ENCODE peak calls at places on chromosomes 11 and 22, in eight cellular contexts. One of them, this sample, is unnamed.

GRCh38 chr11:37597776-37598175 is 999.7 kb upstream of the RAG2 start:
- DNase-seq in PC-9: no peak
- DNase-seq in fibroblast of lung: no peak
- DNase-seq in astrocyte of the cerebellum: no peak
- DNase-seq in omental fat pad: no peak
- DNase-seq in transverse colon: no peak
- DNase-seq in cardiac muscle cell: no peak
- DNase-seq in neural crest cell: no peak
- DNase-seq in this sample: no peak

GRCh38 chr22:19632671-19633148 is 81.6 kb upstream of the SEPTIN5 start:
- DNase-seq in PC-9: no peak
- DNase-seq in fibroblast of lung: peak
- DNase-seq in astrocyte of the cerebellum: no peak
- DNase-seq in omental fat pad: no peak
- DNase-seq in transverse colon: no peak
- DNase-seq in cardiac muscle cell: no peak
- DNase-seq in neural crest cell: no peak
- DNase-seq in this sample: peak

GRCh38 chr22:50665212-50665611 is 7.4 kb upstream of the SHANK3 start:
- DNase-seq in PC-9: no peak
- DNase-seq in fibroblast of lung: no peak
- DNase-seq in astrocyte of the cerebellum: no peak
- DNase-seq in omental fat pad: no peak
- DNase-seq in transverse colon: no peak
- DNase-seq in cardiac muscle cell: no peak
- DNase-seq in neural crest cell: no peak
- DNase-seq in this sample: no peak

GRCh38 chr11:80097146-80097545 is 656.3 kb upstream of the TENM4 start:
- DNase-seq in PC-9: peak
- DNase-seq in fibroblast of lung: no peak
- DNase-seq in astrocyte of the cerebellum: no peak
- DNase-seq in omental fat pad: no peak
- DNase-seq in transverse colon: no peak
- DNase-seq in cardiac muscle cell: no peak
- DNase-seq in neural crest cell: no peak
- DNase-seq in this sample: no peak

GRCh38 chr11:57438345-57439280 is 11.7 kb upstream of the SLC43A3 start:
- DNase-seq in PC-9: no peak
- DNase-seq in fibroblast of lung: no peak
- DNase-seq in astrocyte of the cerebellum: no peak
- DNase-seq in omental fat pad: no peak
- DNase-seq in transverse colon: no peak
- DNase-seq in cardiac muscle cell: no peak
- DNase-seq in neural crest cell: no peak
- DNase-seq in this sample: no peak

GRCh38 chr11:115390441-115390840 is 113.8 kb downstream of the CADM1 start:
- DNase-seq in PC-9: no peak
- DNase-seq in fibroblast of lung: no peak
- DNase-seq in astrocyte of the cerebellum: no peak
- DNase-seq in omental fat pad: no peak
- DNase-seq in transverse colon: no peak
- DNase-seq in cardiac muscle cell: no peak
- DNase-seq in neural crest cell: no peak
- DNase-seq in this sample: no peak

GRCh38 chr22:24894220-24894975 is 52.1 kb downstream of the LHFPL7 start:
- DNase-seq in PC-9: peak
- DNase-seq in fibroblast of lung: peak
- DNase-seq in astrocyte of the cerebellum: peak
- DNase-seq in omental fat pad: peak
- DNase-seq in transverse colon: peak
- DNase-seq in cardiac muscle cell: peak
- DNase-seq in neural crest cell: no peak
- DNase-seq in this sample: no peak

GRCh38 chr11:74611369-74611861 is 19.0 kb downstream of the POLD3 start:
- DNase-seq in PC-9: no peak
- DNase-seq in fibroblast of lung: peak
- DNase-seq in astrocyte of the cerebellum: peak
- DNase-seq in omental fat pad: no peak
- DNase-seq in transverse colon: no peak
- DNase-seq in cardiac muscle cell: peak
- DNase-seq in neural crest cell: no peak
- DNase-seq in this sample: no peak

GRCh38 chr11:5505363-5506048 is 4.3 kb downstream of the UBQLN3 start:
- DNase-seq in PC-9: no peak
- DNase-seq in fibroblast of lung: no peak
- DNase-seq in astrocyte of the cerebellum: no peak
- DNase-seq in omental fat pad: no peak
- DNase-seq in transverse colon: no peak
- DNase-seq in cardiac muscle cell: no peak
- DNase-seq in neural crest cell: no peak
- DNase-seq in this sample: no peak

GRCh38 chr11:117097567-117098268 is 510 bp downstream of the SIK3 start:
- DNase-seq in PC-9: peak
- DNase-seq in fibroblast of lung: no peak
- DNase-seq in astrocyte of the cerebellum: no peak
- DNase-seq in omental fat pad: no peak
- DNase-seq in transverse colon: peak
- DNase-seq in cardiac muscle cell: no peak
- DNase-seq in neural crest cell: no peak
- DNase-seq in this sample: peak

GRCh38 chr11:117096973-117097566 is 1.2 kb downstream of the SIK3 start:
- DNase-seq in PC-9: no peak
- DNase-seq in fibroblast of lung: no peak
- DNase-seq in astrocyte of the cerebellum: no peak
- DNase-seq in omental fat pad: no peak
- DNase-seq in transverse colon: no peak
- DNase-seq in cardiac muscle cell: no peak
- DNase-seq in neural crest cell: no peak
- DNase-seq in this sample: no peak

GRCh38 chr11:117099681-117100080 is 1.5 kb upstream of the SIK3 start:
- DNase-seq in PC-9: no peak
- DNase-seq in fibroblast of lung: no peak
- DNase-seq in astrocyte of the cerebellum: no peak
- DNase-seq in omental fat pad: no peak
- DNase-seq in transverse colon: no peak
- DNase-seq in cardiac muscle cell: no peak
- DNase-seq in neural crest cell: no peak
- DNase-seq in this sample: no peak

GRCh38 chr11:117096140-117096972 is 1.9 kb downstream of the SIK3 start:
- DNase-seq in PC-9: no peak
- DNase-seq in fibroblast of lung: no peak
- DNase-seq in astrocyte of the cerebellum: no peak
- DNase-seq in omental fat pad: no peak
- DNase-seq in transverse colon: peak
- DNase-seq in cardiac muscle cell: no peak
- DNase-seq in neural crest cell: peak
- DNase-seq in this sample: no peak

GRCh38 chr11:117098269-117099231 is at the start of gene SIK3:
- DNase-seq in PC-9: peak
- DNase-seq in fibroblast of lung: peak
- DNase-seq in astrocyte of the cerebellum: peak
- DNase-seq in omental fat pad: peak
- DNase-seq in transverse colon: peak
- DNase-seq in cardiac muscle cell: peak
- DNase-seq in neural crest cell: peak
- DNase-seq in this sample: peak
- TF ChIP-seq CTCF in PC-9: peak
- TF ChIP-seq CTCF in fibroblast of lung: peak
- TF ChIP-seq CTCF in astrocyte of the cerebellum: peak
- TF ChIP-seq CTCF in omental fat pad: no peak
- TF ChIP-seq CTCF in transverse colon: peak
- TF ChIP-seq CTCF in cardiac muscle cell: peak
- TF ChIP-seq CTCF in neural crest cell: peak
- TF ChIP-seq CTCF in this sample: peak

GRCh38 chr11:108498046-108498815 is at the start of gene POGLUT3:
- DNase-seq in PC-9: peak
- DNase-seq in fibroblast of lung: peak
- DNase-seq in astrocyte of the cerebellum: no peak
- DNase-seq in omental fat pad: no peak
- DNase-seq in transverse colon: peak
- DNase-seq in cardiac muscle cell: peak
- DNase-seq in neural crest cell: peak
- DNase-seq in this sample: peak
- TF ChIP-seq CTCF in PC-9: no peak
- TF ChIP-seq CTCF in fibroblast of lung: no peak
- TF ChIP-seq CTCF in astrocyte of the cerebellum: peak
- TF ChIP-seq CTCF in omental fat pad: no peak
- TF ChIP-seq CTCF in transverse colon: no peak
- TF ChIP-seq CTCF in cardiac muscle cell: no peak
- TF ChIP-seq CTCF in neural crest cell: no peak
- TF ChIP-seq CTCF in this sample: no peak

DNA sequence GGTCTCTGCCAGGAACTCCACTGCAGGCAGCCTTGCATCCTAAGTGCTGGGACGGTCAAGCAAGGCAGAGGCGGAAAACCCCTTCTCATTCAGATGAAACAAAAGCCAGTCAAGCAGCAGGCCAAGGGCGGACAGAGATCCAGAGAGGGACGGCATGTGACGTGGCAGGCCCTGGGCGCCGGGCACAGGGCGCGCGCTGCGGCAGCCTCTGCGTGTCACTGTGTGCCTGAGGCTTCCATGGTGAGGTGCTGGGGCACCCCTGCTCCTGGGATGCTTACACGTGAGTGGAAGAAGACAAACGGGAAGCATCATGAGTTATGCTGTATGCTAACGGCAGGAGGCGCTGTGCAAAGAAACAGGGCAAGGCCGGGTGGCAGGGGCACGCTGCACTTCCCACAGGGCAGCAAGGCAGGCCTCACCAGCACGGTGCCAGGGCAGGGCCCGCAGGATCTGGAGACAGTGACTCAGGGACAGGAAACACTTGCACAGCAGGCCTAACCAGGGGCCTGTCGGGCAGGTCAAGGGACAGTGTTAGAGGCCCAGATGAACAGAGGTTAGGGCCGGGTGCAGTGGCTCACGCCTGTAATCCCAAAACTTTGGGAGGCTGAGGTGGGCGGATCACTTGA is 6.1 kb downstream of the TOLLIP start:
- DNase-seq in PC-9: peak
- DNase-seq in fibroblast of lung: peak
- DNase-seq in astrocyte of the cerebellum: no peak
- DNase-seq in omental fat pad: no peak
- DNase-seq in transverse colon: peak
- DNase-seq in cardiac muscle cell: no peak
- DNase-seq in neural crest cell: peak
- DNase-seq in this sample: peak
- TF ChIP-seq CTCF in PC-9: peak
- TF ChIP-seq CTCF in fibroblast of lung: peak
- TF ChIP-seq CTCF in astrocyte of the cerebellum: peak
- TF ChIP-seq CTCF in omental fat pad: no peak
- TF ChIP-seq CTCF in transverse colon: peak
- TF ChIP-seq CTCF in cardiac muscle cell: peak
- TF ChIP-seq CTCF in neural crest cell: peak
- TF ChIP-seq CTCF in this sample: peak

GRCh38 chr22:38981005-38981658 is 1.0 kb upstream of the APOBEC3B start:
- DNase-seq in PC-9: peak
- DNase-seq in fibroblast of lung: peak
- DNase-seq in astrocyte of the cerebellum: no peak
- DNase-seq in omental fat pad: no peak
- DNase-seq in transverse colon: peak
- DNase-seq in cardiac muscle cell: peak
- DNase-seq in neural crest cell: no peak
- DNase-seq in this sample: no peak
- TF ChIP-seq CTCF in PC-9: peak
- TF ChIP-seq CTCF in fibroblast of lung: peak
- TF ChIP-seq CTCF in astrocyte of the cerebellum: peak
- TF ChIP-seq CTCF in omental fat pad: no peak
- TF ChIP-seq CTCF in transverse colon: peak
- TF ChIP-seq CTCF in cardiac muscle cell: peak
- TF ChIP-seq CTCF in neural crest cell: peak
- TF ChIP-seq CTCF in this sample: peak

GRCh38 chr11:126768702-126769101 is 231.9 kb downstream of the KIRREL3 start:
- DNase-seq in PC-9: no peak
- DNase-seq in fibroblast of lung: no peak
- DNase-seq in astrocyte of the cerebellum: no peak
- DNase-seq in omental fat pad: no peak
- DNase-seq in transverse colon: no peak
- DNase-seq in cardiac muscle cell: no peak
- DNase-seq in neural crest cell: no peak
- DNase-seq in this sample: no peak

GRCh38 chr11:126766425-126766824 is 234.1 kb downstream of the KIRREL3 start:
- DNase-seq in PC-9: no peak
- DNase-seq in fibroblast of lung: no peak
- DNase-seq in astrocyte of the cerebellum: no peak
- DNase-seq in omental fat pad: no peak
- DNase-seq in transverse colon: peak
- DNase-seq in cardiac muscle cell: no peak
- DNase-seq in neural crest cell: no peak
- DNase-seq in this sample: no peak

GRCh38 chr11:126765196-126765595 is 235.4 kb downstream of the KIRREL3 start:
- DNase-seq in PC-9: no peak
- DNase-seq in fibroblast of lung: no peak
- DNase-seq in astrocyte of the cerebellum: no peak
- DNase-seq in omental fat pad: no peak
- DNase-seq in transverse colon: no peak
- DNase-seq in cardiac muscle cell: no peak
- DNase-seq in neural crest cell: no peak
- DNase-seq in this sample: no peak

GRCh38 chr11:126764221-126764620 is 236.3 kb downstream of the KIRREL3 start:
- DNase-seq in PC-9: no peak
- DNase-seq in fibroblast of lung: peak
- DNase-seq in astrocyte of the cerebellum: no peak
- DNase-seq in omental fat pad: no peak
- DNase-seq in transverse colon: no peak
- DNase-seq in cardiac muscle cell: no peak
- DNase-seq in neural crest cell: no peak
- DNase-seq in this sample: no peak
- TF ChIP-seq CTCF in PC-9: no peak
- TF ChIP-seq CTCF in fibroblast of lung: no peak
- TF ChIP-seq CTCF in astrocyte of the cerebellum: peak
- TF ChIP-seq CTCF in omental fat pad: no peak
- TF ChIP-seq CTCF in transverse colon: no peak
- TF ChIP-seq CTCF in cardiac muscle cell: no peak
- TF ChIP-seq CTCF in neural crest cell: no peak
- TF ChIP-seq CTCF in this sample: peak

This sample was measured in osteocyte.